ENCODE peak calls at places on chromosomes 16 and 17, in nine cellular contexts. K, C, P, S, X, L, N, G and Q are unnamed samples.

GRCh38 chr17:12922120-12922519 is 95.7 kb downstream of the ELAC2 start:
- DNase-seq in P (no peak), N (no peak), K (no peak), C (no peak), S (no peak), G (no peak), L (no peak), X (no peak), Q (no peak)

GRCh38 chr16:35743101-35743692 is 2283.8 kb downstream of the TP53TG3F start:
- DNase-seq in K (no peak), G (no peak), S (no peak), P (no peak), L (no peak), C (no peak), X (no peak), N (no peak), Q (no peak)

GRCh38 chr17:47618416-47618815 is 31.3 kb upstream of the KPNB1 start:
- DNase-seq in G (no peak), C (no peak), K (no peak), S (no peak), X (no peak), N (peak), P (no peak), L (no peak), Q (no peak)

GRCh38 chr17:41457656-41458055 is 9.5 kb downstream of the KRT32 start:
- DNase-seq in N (no peak), L (no peak), K (no peak), X (no peak), C (no peak), G (no peak), P (no peak), S (no peak), Q (no peak)

GRCh38 chr16:74199842-74200124 is 96.8 kb upstream of the PSMD7 start:
- DNase-seq in S (no peak), L (no peak), X (no peak), K (no peak), P (no peak), G (no peak), C (no peak), N (no peak), Q (no peak)

GRCh38 chr17:7849185-7850117 is 5.4 kb upstream of the TMEM88 start:
- DNase-seq in G (peak), X (no peak), K (no peak), L (peak), S (no peak), C (no peak), P (no peak), N (no peak), Q (no peak)

GRCh38 chr17:32323046-32323445 is 18.9 kb downstream of the C17orf75 start:
- DNase-seq in G (no peak), C (no peak), P (no peak), L (no peak), X (no peak), K (no peak), N (no peak), S (no peak), Q (no peak)

GRCh38 chr16:29925173-29925804 is 737 bp downstream of the KCTD13 start:
- DNase-seq in C (no peak), X (no peak), K (no peak), S (no peak), L (no peak), P (no peak), G (no peak), N (no peak), Q (no peak)

GRCh38 chr16:20747030-20747816 is 5.6 kb upstream of the THUMPD1 start:
- DNase-seq in G (no peak), L (no peak), P (no peak), S (no peak), N (no peak), C (no peak), K (no peak), X (no peak), Q (no peak)

GRCh38 chr16:48157794-48158193 is 2.0 kb upstream of the ABCC12 start:
- DNase-seq in S (no peak), C (no peak), N (no peak), K (no peak), G (no peak), P (no peak), X (no peak), L (no peak), Q (no peak)

GRCh38 chr17:78888911-78889496 is 14.0 kb downstream of the CEP295NL start:
- DNase-seq in S (no peak), G (no peak), L (no peak), P (no peak), C (no peak), K (no peak), N (no peak), X (no peak), Q (no peak)

GRCh38 chr17:76462556-76463290 is 4.7 kb upstream of the AANAT start:
- DNase-seq in X (no peak), P (no peak), S (no peak), G (no peak), K (no peak), L (no peak), C (no peak), N (no peak), Q (no peak)

GRCh38 chr16:89035013-89035697 is 58.1 kb upstream of the CBFA2T3 start:
- DNase-seq in C (no peak), S (no peak), P (no peak), N (no peak), L (no peak), G (no peak), X (no peak), K (no peak), Q (no peak)

GRCh38 chr16:50326835-50327465 is 41.8 kb downstream of the BRD7 start:
- DNase-seq in G (no peak), S (peak), C (no peak), P (no peak), X (no peak), L (no peak), N (peak), K (peak), Q (peak)

GRCh38 chr17:76354747-76355310 is 1.1 kb upstream of the PRPSAP1 start:
- DNase-seq in N (no peak), G (no peak), S (no peak), X (no peak), K (no peak), C (no peak), P (no peak), L (no peak), Q (no peak)

GRCh38 chr17:38875477-38876080 is 5.7 kb downstream of the LASP1 start:
- DNase-seq in C (no peak), X (no peak), K (no peak), G (no peak), S (no peak), N (no peak), P (peak), L (no peak), Q (no peak)

GRCh38 chr17:76273435-76273921 is 8.3 kb downstream of the UBALD2 start:
- DNase-seq in S (no peak), P (no peak), C (no peak), N (no peak), G (no peak), X (no peak), K (no peak), L (no peak), Q (no peak)

GRCh38 chr16:23909792-23910418 is 74.1 kb downstream of the PRKCB start:
- DNase-seq in G (no peak), C (no peak), L (no peak), P (no peak), N (no peak), K (no peak), S (no peak), X (no peak), Q (no peak)

GRCh38 chr16:29927523-29927905 is 1.5 kb upstream of the KCTD13 start:
- DNase-seq in N (no peak), X (no peak), P (no peak), K (no peak), L (no peak), C (no peak), G (no peak), S (no peak), Q (no peak)

GRCh38 chr17:40304464-40304863 is 4.5 kb upstream of the RARA start:
- DNase-seq in K (no peak), G (no peak), X (no peak), S (peak), P (no peak), L (no peak), C (no peak), N (no peak), Q (no peak)

GRCh38 chr17:40306395-40306794 is 2.6 kb upstream of the RARA start:
- DNase-seq in K (no peak), L (no peak), P (no peak), X (no peak), N (no peak), G (no peak), S (no peak), C (no peak), Q (no peak)

GRCh38 chr17:40307691-40308289 is 1.2 kb upstream of the RARA start:
- DNase-seq in C (no peak), L (no peak), G (peak), N (no peak), S (peak), X (no peak), P (no peak), K (no peak), Q (no peak)

GRCh38 chr17:40309031-40309937 is at the start of gene RARA:
- DNase-seq in C (no peak), L (peak), P (peak), S (peak), N (peak), X (no peak), G (peak), K (no peak), Q (no peak)

DNA sequence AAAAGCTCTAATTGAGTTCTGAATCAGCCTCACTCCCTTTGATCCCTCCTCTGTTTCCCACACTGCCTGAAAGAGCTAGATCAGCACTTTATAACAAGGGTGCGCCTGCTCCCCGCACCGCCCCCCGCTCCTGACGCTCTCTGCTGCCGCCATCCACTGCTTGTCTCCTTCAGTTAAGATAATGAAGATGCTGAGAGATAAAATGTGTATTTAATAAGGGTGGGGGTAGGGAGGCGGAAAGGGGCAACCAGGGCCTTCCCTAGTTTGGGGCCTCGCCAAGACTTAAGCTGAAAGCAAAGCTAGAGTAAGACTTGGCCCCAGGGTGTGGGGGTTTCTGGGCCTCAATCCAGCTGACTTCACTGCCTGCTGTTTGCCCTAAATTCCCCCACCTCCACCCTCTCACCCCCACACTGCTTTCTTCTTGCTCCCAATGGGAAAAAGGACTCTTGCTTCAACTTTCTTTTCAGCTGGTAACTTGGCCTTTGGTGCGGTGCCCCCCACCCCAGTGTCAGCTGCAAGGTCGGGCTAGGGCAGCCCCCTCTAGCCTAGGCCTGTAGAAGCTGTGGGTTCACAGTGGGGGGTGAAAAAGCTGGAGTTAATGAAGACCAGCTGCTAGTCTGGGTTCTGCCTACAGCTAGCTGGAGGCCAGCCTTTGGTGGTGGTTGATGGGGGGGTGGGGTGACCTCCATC is 1.8 kb upstream of the RARA start:
- DNase-seq in L (no peak), K (no peak), C (no peak), P (no peak), N (no peak), S (peak), X (no peak), G (no peak), Q (no peak)
- H3K4me3 ChIP-seq in L (no peak), K (no peak), C (no peak), P (no peak), N (no peak), S (no peak), X (no peak), G (no peak), Q (no peak)

DNA sequence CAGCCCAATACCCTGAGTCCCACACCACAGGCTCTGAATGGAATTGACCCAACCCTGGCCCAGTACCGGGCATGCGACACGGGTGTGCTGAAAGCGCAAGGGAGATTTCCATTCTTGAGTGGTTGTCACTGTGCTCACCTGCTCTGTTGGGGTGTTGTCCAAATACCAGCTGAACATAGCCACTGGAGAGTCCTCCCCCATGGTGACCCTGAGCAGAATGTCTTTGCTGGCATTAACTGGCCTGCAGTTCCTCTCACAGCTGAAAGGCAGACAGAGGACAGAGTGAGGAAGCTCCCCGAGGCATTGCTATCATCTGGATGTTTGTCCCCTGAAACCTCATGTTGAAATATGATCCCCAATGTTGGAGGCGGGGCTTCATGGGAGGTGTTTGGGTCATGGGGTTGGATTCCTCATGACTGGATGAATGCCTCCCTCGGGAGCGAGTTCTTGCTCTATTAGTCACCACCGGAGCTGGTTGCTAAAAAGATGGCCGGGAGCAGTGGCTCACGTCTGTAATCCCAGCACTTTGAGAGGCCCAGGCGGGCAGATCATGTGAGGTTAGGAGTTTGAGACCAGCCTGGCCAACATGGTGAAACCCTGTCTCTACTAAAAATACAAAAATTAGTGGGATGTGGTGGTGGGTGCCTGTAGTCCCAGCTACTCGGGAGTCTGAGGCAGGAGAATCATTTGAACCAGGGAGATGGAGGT is 57.3 kb upstream of the BCO1 start:
- DNase-seq in C (peak), S (peak), K (no peak), N (peak), P (peak), G (peak), X (peak), L (peak), Q (peak)
- H3K4me3 ChIP-seq in C (peak), S (no peak), K (no peak), N (no peak), P (peak), G (no peak), X (peak), L (peak), Q (peak)

DNA sequence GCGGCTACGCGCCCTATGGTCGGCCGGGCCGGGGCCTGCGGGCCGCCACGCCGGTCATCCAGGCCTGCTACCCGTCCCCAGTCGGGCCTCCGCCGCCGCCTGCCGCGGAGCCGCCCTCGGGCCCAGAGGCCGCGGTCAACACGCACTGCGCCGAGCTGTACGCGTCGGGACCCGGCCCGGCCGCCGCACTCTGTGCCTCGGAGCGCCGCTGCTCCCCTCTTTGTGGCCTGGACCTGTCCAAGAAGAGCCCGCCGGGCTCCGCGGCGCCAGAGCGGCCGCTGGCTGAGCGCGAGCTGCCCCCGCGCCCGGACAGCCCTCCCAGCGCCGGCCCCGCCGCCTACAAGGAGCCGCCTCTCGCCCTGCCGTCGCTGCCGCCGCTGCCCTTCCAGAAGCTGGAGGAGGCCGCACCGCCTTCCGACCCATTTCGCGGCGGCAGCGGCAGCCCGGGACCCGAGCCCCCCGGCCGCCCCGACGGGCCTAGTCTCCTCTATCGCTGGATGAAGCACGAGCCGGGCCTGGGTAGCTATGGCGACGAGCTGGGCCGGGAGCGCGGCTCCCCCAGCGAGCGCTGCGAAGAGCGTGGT is 2.3 kb downstream of the HIC1 start:
- DNase-seq in C (no peak), K (no peak), L (no peak), N (no peak), G (no peak), S (peak), X (no peak), P (no peak), Q (no peak)
- H3K4me3 ChIP-seq in C (no peak), K (no peak), L (peak), N (no peak), G (peak), S (peak), X (peak), P (no peak), Q (no peak)

GRCh38 chr17:16661217-16661616 is 7.6 kb upstream of the ZNF624 start:
- DNase-seq in S (peak), K (no peak), N (no peak), C (no peak), L (no peak), G (no peak), P (no peak), X (no peak), Q (no peak)

DNA sequence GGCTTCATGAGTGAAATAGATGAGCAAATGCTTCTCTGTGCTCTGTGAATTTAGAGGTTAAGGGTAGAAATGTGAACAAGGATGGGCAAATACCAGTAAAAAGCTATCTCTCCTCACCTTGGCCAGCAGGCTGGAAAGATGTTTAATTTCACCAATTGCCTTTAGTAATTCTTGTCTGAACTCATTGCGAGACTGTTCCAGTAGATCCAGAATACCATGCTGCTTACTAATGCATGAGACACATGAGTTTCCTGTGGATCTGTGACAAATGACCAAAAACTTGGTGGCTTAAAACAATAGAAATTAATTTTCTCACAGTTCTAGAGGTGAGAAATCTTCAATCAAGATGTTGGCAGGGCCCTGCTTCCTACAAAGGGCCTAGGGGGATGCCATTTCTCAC is 9.3 kb upstream of the ZNF624 start:
- DNase-seq in K (no peak), N (no peak), C (no peak), L (no peak), X (no peak), S (no peak), P (no peak), G (no peak), Q (no peak)
- H3K4me3 ChIP-seq in K (no peak), N (no peak), C (no peak), L (no peak), X (no peak), S (no peak), P (no peak), G (no peak), Q (no peak)

DNA sequence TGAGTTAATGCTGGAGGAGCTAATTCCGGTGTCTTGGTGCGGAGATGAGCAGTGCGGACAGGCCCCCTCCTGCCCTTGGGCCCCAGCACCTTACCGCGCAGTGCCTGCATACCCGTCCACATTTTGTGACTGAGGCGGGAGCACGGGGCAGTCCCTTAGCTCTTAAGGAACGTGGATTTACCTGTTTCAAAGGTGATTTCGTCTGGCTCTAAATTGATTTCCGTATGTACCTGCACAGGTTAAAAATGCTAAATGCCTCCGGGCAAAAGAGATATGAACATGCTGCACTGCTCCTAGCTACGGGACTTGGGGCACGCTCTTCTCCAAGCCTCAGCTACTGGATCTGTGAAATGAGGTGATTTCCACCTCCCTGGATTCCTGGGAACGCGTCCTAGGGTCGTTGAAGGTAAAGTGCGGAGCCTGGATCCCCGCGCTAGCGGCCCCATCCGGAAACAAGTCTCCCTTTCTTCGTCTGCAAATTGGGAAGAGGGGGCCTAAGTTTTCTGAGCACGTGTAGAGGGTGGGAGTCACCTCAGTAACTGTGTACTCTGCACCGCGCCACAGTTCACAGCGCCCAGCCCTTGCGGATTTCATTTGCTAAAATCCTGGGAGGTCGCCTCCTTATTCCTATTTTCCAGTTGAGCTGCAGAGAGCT is 669 bp upstream of the CRISPLD2 start:
- DNase-seq in X (no peak), N (peak), P (peak), S (no peak), C (no peak), K (no peak), G (no peak), L (peak), Q (no peak)
- H3K4me3 ChIP-seq in X (peak), N (peak), P (peak), S (no peak), C (peak), K (peak), G (peak), L (peak), Q (peak)

DNA sequence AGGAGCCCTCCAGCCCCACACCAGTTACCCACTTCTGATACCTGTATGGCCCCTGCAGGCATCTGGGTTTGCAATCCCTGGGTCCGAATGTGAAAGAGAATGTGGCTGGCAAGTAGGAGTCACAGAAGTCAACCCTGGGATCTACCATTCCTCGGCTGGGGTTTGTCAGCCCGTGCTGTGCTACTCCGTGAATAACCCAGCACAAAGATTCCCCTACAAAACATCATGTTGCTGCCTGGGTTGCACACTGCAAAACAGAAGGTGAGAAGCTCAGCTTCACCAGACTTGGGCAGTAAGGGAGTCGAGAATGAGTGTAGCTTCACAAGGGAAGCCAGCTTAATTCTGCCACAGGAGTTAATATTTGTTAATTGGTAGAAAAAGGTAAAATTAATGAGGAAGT is 137.1 kb downstream of the ZFHX3 start:
- DNase-seq in P (no peak), X (no peak), L (no peak), C (no peak), K (no peak), N (no peak), G (no peak), S (no peak), Q (no peak)
- H3K4me3 ChIP-seq in P (no peak), X (no peak), L (no peak), C (no peak), K (no peak), N (no peak), G (no peak), S (no peak), Q (no peak)

GRCh38 chr16:77993586-77993985 is 28.8 kb upstream of the CLEC3A start:
- DNase-seq in X (no peak), K (no peak), G (no peak), P (no peak), L (no peak), C (no peak), N (no peak), S (peak), Q (no peak)
- H3K4me3 ChIP-seq in X (peak), K (no peak), G (no peak), P (no peak), L (no peak), C (no peak), N (no peak), S (no peak), Q (no peak)